ENCODE peak calls at places on chromosomes 3 and 15, in four cellular contexts. One of them, this sample, is unnamed.

GRCh38 chr15:59243622-59244021 is 37.0 kb downstream of the LDHAL6B start:
- DNase-seq in pulmonary artery endothelial cell: no peak
- DNase-seq in effector memory CD8-positive, alpha-beta T cell: no peak
- DNase-seq in CD8-positive, alpha-beta memory T cell: no peak
- DNase-seq in this sample: no peak

GRCh38 chr3:99777210-99777549 is 40.5 kb upstream of the CMSS1 start:
- DNase-seq in CD8-positive, alpha-beta memory T cell: no peak
- DNase-seq in effector memory CD8-positive, alpha-beta T cell: no peak
- DNase-seq in pulmonary artery endothelial cell: no peak
- DNase-seq in this sample: no peak

GRCh38 chr15:55897560-55898336 is 95.7 kb downstream of the NEDD4 start:
- DNase-seq in pulmonary artery endothelial cell: no peak
- DNase-seq in CD8-positive, alpha-beta memory T cell: no peak
- DNase-seq in effector memory CD8-positive, alpha-beta T cell: no peak
- DNase-seq in this sample: no peak

GRCh38 chr15:78220713-78221112 is 13.7 kb downstream of the ACSBG1 start:
- DNase-seq in effector memory CD8-positive, alpha-beta T cell: no peak
- DNase-seq in CD8-positive, alpha-beta memory T cell: no peak
- DNase-seq in pulmonary artery endothelial cell: no peak
- DNase-seq in this sample: no peak

GRCh38 chr3:67318162-67318561 is 320.1 kb downstream of the KBTBD8 start:
- DNase-seq in effector memory CD8-positive, alpha-beta T cell: no peak
- DNase-seq in pulmonary artery endothelial cell: no peak
- DNase-seq in CD8-positive, alpha-beta memory T cell: no peak
- DNase-seq in this sample: no peak

GRCh38 chr3:194985031-194985578 is 285.9 kb downstream of the XXYLT1 start:
- DNase-seq in effector memory CD8-positive, alpha-beta T cell: no peak
- DNase-seq in pulmonary artery endothelial cell: no peak
- DNase-seq in CD8-positive, alpha-beta memory T cell: no peak
- DNase-seq in this sample: no peak

GRCh38 chr3:149080699-149081091 is 5.6 kb downstream of the HLTF start:
- DNase-seq in pulmonary artery endothelial cell: peak
- DNase-seq in CD8-positive, alpha-beta memory T cell: no peak
- DNase-seq in effector memory CD8-positive, alpha-beta T cell: no peak
- DNase-seq in this sample: no peak

GRCh38 chr3:27729748-27730611 is 7.9 kb upstream of the EOMES start:
- DNase-seq in CD8-positive, alpha-beta memory T cell: no peak
- DNase-seq in pulmonary artery endothelial cell: no peak
- DNase-seq in effector memory CD8-positive, alpha-beta T cell: no peak
- DNase-seq in this sample: no peak

GRCh38 chr3:7684193-7684592 is 817.4 kb upstream of the LMCD1 start:
- DNase-seq in CD8-positive, alpha-beta memory T cell: no peak
- DNase-seq in effector memory CD8-positive, alpha-beta T cell: no peak
- DNase-seq in pulmonary artery endothelial cell: no peak
- DNase-seq in this sample: no peak

GRCh38 chr3:128274837-128275236 is 121.6 kb downstream of the EEFSEC start:
- DNase-seq in effector memory CD8-positive, alpha-beta T cell: no peak
- DNase-seq in CD8-positive, alpha-beta memory T cell: no peak
- DNase-seq in pulmonary artery endothelial cell: peak
- DNase-seq in this sample: no peak